ENCODE peak calls at places on chromosome 6, in nine cellular contexts. E is tibial nerve, P is IMR-90, Q is Calu3, R is right lobe of liver, I is endothelial cell, Y is cardiac fibroblast, H is PC-9, O is right atrium auricular region. U is an unnamed sample.
A peak's percentile ranks its signal among the peaks of the same experiment; 100 is the strongest.

GRCh38 chr6:85464722-85465150 is 14.9 kb downstream of the NT5E start:
- DNase-seq in E (no peak), P (peak; percentile 98), Q (peak; percentile 42), R (no peak), I (no peak), Y (peak; percentile 71), H (peak; percentile 90), O (no peak), U (no peak)

GRCh38 chr6:167827588-167828324 is 1.0 kb downstream of the AFDN start:
- DNase-seq in E (no peak), P (peak; percentile 18), Q (peak; percentile 52), R (peak; percentile 54), I (peak; percentile 76), Y (peak; percentile 58), H (no peak), O (no peak), U (no peak)

GRCh38 chr6:123676793-123677192 is 40.0 kb upstream of the TRDN start:
- DNase-seq in E (no peak), P (no peak), Q (no peak), R (no peak), I (no peak), Y (no peak), H (no peak), O (no peak), U (no peak)

GRCh38 chr6:149317656-149318571 is at the start of gene TAB2:
- DNase-seq in E (peak; percentile 17), P (no peak), Q (peak; percentile 20), R (peak; percentile 55), I (peak; percentile 57), Y (peak; percentile 33), H (no peak), O (no peak), U (no peak)

GRCh38 chr6:35139924-35140524 is 1.1 kb downstream of the TCP11 start:
- DNase-seq in E (no peak), P (peak; percentile 82), Q (peak; percentile 73), R (peak; percentile 29), I (peak; percentile 54), Y (peak; percentile 88), H (peak; percentile 53), O (no peak), U (no peak)

GRCh38 chr6:118571121-118571520 is 23.0 kb downstream of the PLN start:
- DNase-seq in E (no peak), P (no peak), Q (no peak), R (no peak), I (no peak), Y (no peak), H (no peak), O (no peak), U (no peak)

GRCh38 chr6:105428342-105428957 is 25.6 kb upstream of the PREP start:
- DNase-seq in E (peak; percentile 14), P (peak; percentile 74), Q (peak; percentile 44), R (no peak), I (no peak), Y (peak; percentile 75), H (peak; percentile 100), O (no peak), U (no peak)

GRCh38 chr6:161344640-161345039 is 70.8 kb upstream of the AGPAT4 start:
- DNase-seq in E (no peak), P (no peak), Q (no peak), R (no peak), I (no peak), Y (no peak), H (no peak), O (no peak), U (no peak)

GRCh38 chr6:136401749-136402148 is 112.1 kb upstream of the BCLAF1 start:
- DNase-seq in E (no peak), P (peak; percentile 69), Q (no peak), R (no peak), I (no peak), Y (no peak), H (no peak), O (no peak), U (no peak)

GRCh38 chr6:44624226-44624625 is 236.7 kb downstream of the CDC5L start:
- DNase-seq in E (no peak), P (no peak), Q (no peak), R (no peak), I (no peak), Y (no peak), H (no peak), O (no peak), U (no peak)

GRCh38 chr6:7991992-7992815 is 72.0 kb downstream of the BLOC1S5 start:
- DNase-seq in E (no peak), P (peak; percentile 92), Q (peak; percentile 9), R (no peak), I (no peak), Y (peak; percentile 94), H (peak; percentile 51), O (peak; percentile 69), U (no peak)

GRCh38 chr6:70312165-70312564 is 9.3 kb upstream of the COL9A1 start:
- DNase-seq in E (no peak), P (peak; percentile 78), Q (peak; percentile 85), R (no peak), I (no peak), Y (peak; percentile 48), H (peak; percentile 87), O (no peak), U (no peak)

GRCh38 chr6:45710304-45710821 is 305.3 kb downstream of the CLIC5 start:
- DNase-seq in E (no peak), P (peak; percentile 23), Q (peak; percentile 17), R (peak; percentile 46), I (no peak), Y (peak; percentile 46), H (peak; percentile 83), O (no peak), U (no peak)

GRCh38 chr6:123956492-123957139 is 153.0 kb downstream of the NKAIN2 start:
- DNase-seq in E (no peak), P (no peak), Q (no peak), R (no peak), I (no peak), Y (no peak), H (no peak), O (no peak), U (no peak)

GRCh38 chr6:131813991-131814390 is 6.2 kb downstream of the ENPP1 start:
- DNase-seq in E (no peak), P (no peak), Q (no peak), R (no peak), I (no peak), Y (no peak), H (no peak), O (no peak), U (no peak)

GRCh38 chr6:83083476-83083875 is 16.0 kb downstream of the DOP1A start:
- DNase-seq in E (no peak), P (no peak), Q (no peak), R (no peak), I (no peak), Y (no peak), H (no peak), O (no peak), U (no peak)

GRCh38 chr6:163671791-163672190 is 257.3 kb downstream of the QKI start:
- DNase-seq in E (no peak), P (no peak), Q (no peak), R (no peak), I (no peak), Y (no peak), H (no peak), O (no peak), U (no peak)

GRCh38 chr6:163720005-163720404 is 305.5 kb downstream of the QKI start:
- DNase-seq in E (no peak), P (no peak), Q (no peak), R (no peak), I (no peak), Y (no peak), H (no peak), O (no peak), U (no peak)

GRCh38 chr6:3454206-3455016 is 2.4 kb downstream of the SLC22A23 start:
- DNase-seq in E (no peak), P (no peak), Q (no peak), R (no peak), I (no peak), Y (no peak), H (no peak), O (no peak), U (no peak)

GRCh38 chr6:50025258-50025657 is 3.5 kb upstream of the DEFB110 start:
- DNase-seq in E (no peak), P (no peak), Q (no peak), R (no peak), I (no peak), Y (no peak), H (no peak), O (no peak), U (no peak)
- TF ChIP-seq CTCF in E (no peak), P (no peak), Q (no peak), R (no peak), I (no peak), Y (no peak), H (no peak), O (no peak), U (no peak)

GRCh38 chr6:150732765-150733539 is 132.6 kb upstream of the MTHFD1L start:
- DNase-seq in E (no peak), P (no peak), Q (no peak), R (no peak), I (no peak), Y (no peak), H (no peak), O (no peak), U (no peak)
- TF ChIP-seq CTCF in E (no peak), P (no peak), Q (no peak), R (no peak), I (no peak), Y (no peak), H (no peak), O (no peak), U (no peak)

DNA sequence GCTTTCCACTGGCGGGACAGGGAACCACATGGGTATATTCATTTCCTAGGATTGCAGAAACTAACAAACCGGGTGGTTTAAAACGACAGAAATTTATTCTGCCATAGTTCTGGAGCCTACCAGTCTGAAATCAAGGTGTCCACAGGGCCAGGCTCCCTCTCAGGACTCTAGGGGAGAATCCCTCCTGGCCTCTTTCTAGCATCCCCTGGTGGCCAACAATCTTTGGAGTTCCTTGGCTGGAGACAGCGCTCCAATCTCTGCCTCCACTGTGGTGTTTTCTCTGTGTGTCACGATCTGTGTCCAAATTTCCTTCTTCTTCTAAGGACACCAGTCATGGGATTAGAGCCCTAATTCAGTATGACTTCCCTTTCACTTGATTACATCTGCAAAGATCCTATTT is 95.0 kb downstream of the SCML4 start:
- DNase-seq in E (no peak), P (no peak), Q (peak; percentile 10), R (no peak), I (peak; percentile 20), Y (no peak), H (no peak), O (no peak), U (no peak)
- TF ChIP-seq CTCF in E (no peak), P (no peak), Q (no peak), R (no peak), I (no peak), Y (no peak), H (no peak), O (no peak), U (no peak)

DNA sequence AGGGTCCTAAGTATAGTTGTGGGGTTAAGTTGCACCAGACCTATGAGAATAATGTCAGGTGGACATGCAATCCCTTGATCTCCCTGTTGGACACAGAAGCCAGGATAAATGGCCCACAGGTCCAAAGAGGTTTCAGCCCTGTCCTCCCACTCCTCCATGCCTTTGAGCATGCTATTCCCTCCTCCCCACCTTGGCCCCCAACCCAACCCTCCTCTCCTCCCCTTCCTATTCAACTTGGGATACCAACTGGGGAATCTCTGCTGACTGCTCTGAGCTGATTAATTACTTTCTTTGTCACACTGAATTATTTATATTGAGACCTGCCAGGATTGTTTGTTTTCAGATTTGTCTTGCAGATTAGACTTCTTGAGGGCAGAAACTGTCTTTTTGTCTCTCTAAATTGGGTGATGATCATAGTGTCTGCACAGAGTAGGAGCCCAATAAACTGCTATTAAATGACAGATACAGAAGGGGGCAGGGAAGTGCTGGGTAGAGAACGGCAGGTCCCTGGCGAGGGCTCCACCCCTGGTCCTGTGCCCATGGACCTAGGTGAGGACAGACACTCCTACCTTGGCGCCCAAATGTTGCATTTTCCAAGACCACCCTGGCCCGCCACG is 120.9 kb downstream of the UNC5CL start:
- DNase-seq in E (no peak), P (no peak), Q (no peak), R (no peak), I (no peak), Y (no peak), H (no peak), O (no peak), U (no peak)
- TF ChIP-seq CTCF in E (no peak), P (no peak), Q (no peak), R (no peak), I (no peak), Y (no peak), H (no peak), O (no peak), U (no peak)

U was measured in coronary artery.